ENCODE peak calls at places on chromosomes 11 and 22, in six cellular contexts. One of them, this sample, is unnamed.

GRCh38 chr11:64447717-64448598 is 89.0 kb downstream of the RPS6KA4 start:
- DNase-seq in neural crest cell: no peak
- DNase-seq in CD4-positive, alpha-beta T cell: no peak
- DNase-seq in pancreas: peak
- DNase-seq in IMR-90: peak
- DNase-seq in fibroblast of pulmonary artery: peak
- DNase-seq in this sample: no peak

GRCh38 chr22:21796863-21797262 is 61.3 kb upstream of the YPEL1 start:
- DNase-seq in CD4-positive, alpha-beta T cell: no peak
- DNase-seq in fibroblast of pulmonary artery: no peak
- DNase-seq in IMR-90: no peak
- DNase-seq in neural crest cell: no peak
- DNase-seq in pancreas: peak
- DNase-seq in this sample: no peak

GRCh38 chr22:39457047-39457545 is 284 bp downstream of the MGAT3 start:
- DNase-seq in IMR-90: no peak
- DNase-seq in neural crest cell: no peak
- DNase-seq in CD4-positive, alpha-beta T cell: no peak
- DNase-seq in pancreas: no peak
- DNase-seq in fibroblast of pulmonary artery: no peak
- DNase-seq in this sample: no peak

GRCh38 chr11:107563702-107564101 is 1.8 kb downstream of the ALKBH8 start:
- DNase-seq in IMR-90: peak
- DNase-seq in fibroblast of pulmonary artery: peak
- DNase-seq in pancreas: peak
- DNase-seq in neural crest cell: peak
- DNase-seq in CD4-positive, alpha-beta T cell: peak
- DNase-seq in this sample: peak

GRCh38 chr22:37213941-37214340 is 1.7 kb upstream of the SSTR3 start:
- DNase-seq in CD4-positive, alpha-beta T cell: no peak
- DNase-seq in IMR-90: no peak
- DNase-seq in fibroblast of pulmonary artery: no peak
- DNase-seq in pancreas: no peak
- DNase-seq in neural crest cell: no peak
- DNase-seq in this sample: no peak

GRCh38 chr11:75298191-75298590 is 53.3 kb downstream of the ARRB1 start:
- DNase-seq in IMR-90: no peak
- DNase-seq in neural crest cell: no peak
- DNase-seq in fibroblast of pulmonary artery: no peak
- DNase-seq in CD4-positive, alpha-beta T cell: no peak
- DNase-seq in pancreas: no peak
- DNase-seq in this sample: no peak

GRCh38 chr11:104134760-104135159 is 29.2 kb downstream of the PDGFD start:
- DNase-seq in neural crest cell: no peak
- DNase-seq in pancreas: no peak
- DNase-seq in fibroblast of pulmonary artery: peak
- DNase-seq in CD4-positive, alpha-beta T cell: no peak
- DNase-seq in IMR-90: peak
- DNase-seq in this sample: peak

GRCh38 chr11:107801641-107802040 is 56.9 kb downstream of the SLC35F2 start:
- DNase-seq in CD4-positive, alpha-beta T cell: no peak
- DNase-seq in IMR-90: no peak
- DNase-seq in fibroblast of pulmonary artery: no peak
- DNase-seq in neural crest cell: no peak
- DNase-seq in pancreas: no peak
- DNase-seq in this sample: no peak

GRCh38 chr22:43789452-43789851 is 22.7 kb downstream of the EFCAB6 start:
- DNase-seq in neural crest cell: no peak
- DNase-seq in pancreas: peak
- DNase-seq in fibroblast of pulmonary artery: peak
- DNase-seq in CD4-positive, alpha-beta T cell: no peak
- DNase-seq in IMR-90: peak
- DNase-seq in this sample: peak

GRCh38 chr11:11366793-11367192 is 13.7 kb upstream of the CSNK2A3 start:
- DNase-seq in pancreas: no peak
- DNase-seq in neural crest cell: no peak
- DNase-seq in IMR-90: peak
- DNase-seq in fibroblast of pulmonary artery: peak
- DNase-seq in CD4-positive, alpha-beta T cell: no peak
- DNase-seq in this sample: peak

GRCh38 chr11:11363674-11364073 is 10.6 kb upstream of the CSNK2A3 start:
- DNase-seq in pancreas: no peak
- DNase-seq in neural crest cell: no peak
- DNase-seq in fibroblast of pulmonary artery: no peak
- DNase-seq in CD4-positive, alpha-beta T cell: no peak
- DNase-seq in IMR-90: no peak
- DNase-seq in this sample: no peak
- TF ChIP-seq CTCF in pancreas: no peak
- TF ChIP-seq CTCF in neural crest cell: no peak
- TF ChIP-seq CTCF in fibroblast of pulmonary artery: no peak
- TF ChIP-seq CTCF in CD4-positive, alpha-beta T cell: no peak
- TF ChIP-seq CTCF in IMR-90: no peak
- TF ChIP-seq CTCF in this sample: no peak

DNA sequence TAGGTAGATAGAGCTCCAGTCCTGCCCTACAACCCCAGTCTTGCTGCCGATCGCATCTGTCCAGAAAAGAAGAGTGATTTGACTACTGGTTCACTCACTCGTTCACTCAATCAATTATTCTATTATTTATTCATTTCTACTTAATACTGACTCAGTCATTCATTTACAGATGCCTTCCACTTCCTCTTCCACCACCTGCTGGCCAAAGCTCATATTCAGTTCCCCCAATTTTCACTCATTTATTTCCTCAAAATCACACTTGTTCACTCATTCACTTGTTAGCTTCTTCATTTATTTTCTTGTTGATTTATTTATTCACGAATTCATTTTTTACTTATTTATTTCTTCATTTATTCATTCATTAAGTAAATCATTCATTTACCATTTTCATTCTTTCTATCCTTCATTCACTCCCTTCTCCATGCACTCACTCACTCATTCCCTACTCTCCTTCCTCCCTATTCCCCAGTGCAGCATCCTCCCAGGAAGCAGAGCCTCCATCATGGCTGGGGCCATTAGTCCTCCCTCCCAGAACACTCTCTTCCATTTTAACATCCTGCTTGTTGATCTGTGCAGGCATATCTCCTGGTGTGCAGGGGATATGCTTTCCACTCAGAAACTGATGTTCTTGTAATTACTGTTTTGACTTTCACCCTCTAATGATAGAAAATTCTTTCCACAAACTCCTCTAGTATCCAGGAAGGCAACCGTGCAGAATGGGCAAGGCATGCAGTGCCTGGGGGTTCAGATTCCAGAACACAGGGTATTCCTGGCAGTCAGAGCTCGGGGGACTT is 281.0 kb downstream of the TENM4 start:
- DNase-seq in IMR-90: no peak
- DNase-seq in neural crest cell: no peak
- DNase-seq in CD4-positive, alpha-beta T cell: no peak
- DNase-seq in pancreas: no peak
- DNase-seq in fibroblast of pulmonary artery: peak
- DNase-seq in this sample: peak
- TF ChIP-seq CTCF in IMR-90: peak
- TF ChIP-seq CTCF in neural crest cell: peak
- TF ChIP-seq CTCF in CD4-positive, alpha-beta T cell: no peak
- TF ChIP-seq CTCF in pancreas: no peak
- TF ChIP-seq CTCF in fibroblast of pulmonary artery: peak
- TF ChIP-seq CTCF in this sample: peak

GRCh38 chr11:65774525-65775306 is 6.1 kb downstream of the AP5B1 start:
- DNase-seq in neural crest cell: no peak
- DNase-seq in pancreas: no peak
- DNase-seq in IMR-90: no peak
- DNase-seq in fibroblast of pulmonary artery: no peak
- DNase-seq in CD4-positive, alpha-beta T cell: no peak
- DNase-seq in this sample: no peak
- TF ChIP-seq CTCF in neural crest cell: no peak
- TF ChIP-seq CTCF in pancreas: no peak
- TF ChIP-seq CTCF in IMR-90: no peak
- TF ChIP-seq CTCF in fibroblast of pulmonary artery: no peak
- TF ChIP-seq CTCF in CD4-positive, alpha-beta T cell: no peak
- TF ChIP-seq CTCF in this sample: no peak

GRCh38 chr11:86244063-86244521 is 461 bp upstream of the EED start:
- DNase-seq in IMR-90: peak
- DNase-seq in pancreas: peak
- DNase-seq in fibroblast of pulmonary artery: peak
- DNase-seq in CD4-positive, alpha-beta T cell: peak
- DNase-seq in neural crest cell: no peak
- DNase-seq in this sample: peak

GRCh38 chr11:86247608-86248007 is 3.1 kb downstream of the EED start:
- DNase-seq in IMR-90: no peak
- DNase-seq in fibroblast of pulmonary artery: no peak
- DNase-seq in CD4-positive, alpha-beta T cell: no peak
- DNase-seq in neural crest cell: no peak
- DNase-seq in pancreas: no peak
- DNase-seq in this sample: peak

GRCh38 chr11:86245369-86246292 is 1.1 kb downstream of the EED start:
- DNase-seq in pancreas: peak
- DNase-seq in fibroblast of pulmonary artery: peak
- DNase-seq in neural crest cell: peak
- DNase-seq in IMR-90: peak
- DNase-seq in CD4-positive, alpha-beta T cell: no peak
- DNase-seq in this sample: peak

GRCh38 chr11:86244522-86245368 is at the start of gene EED:
- DNase-seq in CD4-positive, alpha-beta T cell: peak
- DNase-seq in pancreas: peak
- DNase-seq in neural crest cell: peak
- DNase-seq in fibroblast of pulmonary artery: peak
- DNase-seq in IMR-90: peak
- DNase-seq in this sample: peak

GRCh38 chr11:86246293-86246675 is 1.7 kb downstream of the EED start:
- DNase-seq in CD4-positive, alpha-beta T cell: no peak
- DNase-seq in fibroblast of pulmonary artery: no peak
- DNase-seq in neural crest cell: no peak
- DNase-seq in pancreas: no peak
- DNase-seq in IMR-90: no peak
- DNase-seq in this sample: no peak
- TF ChIP-seq CTCF in CD4-positive, alpha-beta T cell: no peak
- TF ChIP-seq CTCF in fibroblast of pulmonary artery: no peak
- TF ChIP-seq CTCF in neural crest cell: no peak
- TF ChIP-seq CTCF in pancreas: no peak
- TF ChIP-seq CTCF in IMR-90: no peak
- TF ChIP-seq CTCF in this sample: no peak

DNA sequence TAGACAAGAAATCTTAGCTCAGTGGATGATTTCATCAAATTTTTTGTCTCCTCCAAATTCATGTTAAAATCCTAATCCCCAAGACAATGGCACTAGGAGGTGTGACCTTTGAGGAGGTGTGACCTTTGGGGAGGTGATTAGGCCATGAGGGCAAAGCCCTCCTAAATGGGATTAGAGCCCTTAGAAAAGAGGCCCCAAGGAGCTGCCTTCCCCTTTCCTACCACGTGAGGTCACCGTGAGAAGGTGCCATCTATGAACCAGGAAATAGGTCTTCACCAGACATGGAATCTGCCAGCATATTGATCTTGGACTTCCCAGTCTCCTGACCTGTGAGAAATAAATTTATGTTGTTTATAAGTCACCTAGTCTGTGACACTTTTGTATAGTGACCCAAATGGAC is 138.7 kb downstream of the TRIM29 start:
- DNase-seq in CD4-positive, alpha-beta T cell: no peak
- DNase-seq in pancreas: no peak
- DNase-seq in fibroblast of pulmonary artery: no peak
- DNase-seq in neural crest cell: no peak
- DNase-seq in IMR-90: no peak
- DNase-seq in this sample: peak
- TF ChIP-seq CTCF in CD4-positive, alpha-beta T cell: no peak
- TF ChIP-seq CTCF in pancreas: no peak
- TF ChIP-seq CTCF in fibroblast of pulmonary artery: no peak
- TF ChIP-seq CTCF in neural crest cell: peak
- TF ChIP-seq CTCF in IMR-90: no peak
- TF ChIP-seq CTCF in this sample: peak

GRCh38 chr11:58618215-58618614 is 4.2 kb upstream of the CNTF start:
- DNase-seq in CD4-positive, alpha-beta T cell: peak
- DNase-seq in neural crest cell: no peak
- DNase-seq in pancreas: no peak
- DNase-seq in fibroblast of pulmonary artery: no peak
- DNase-seq in IMR-90: no peak
- DNase-seq in this sample: no peak
- TF ChIP-seq CTCF in CD4-positive, alpha-beta T cell: no peak
- TF ChIP-seq CTCF in neural crest cell: no peak
- TF ChIP-seq CTCF in pancreas: no peak
- TF ChIP-seq CTCF in fibroblast of pulmonary artery: no peak
- TF ChIP-seq CTCF in IMR-90: peak
- TF ChIP-seq CTCF in this sample: no peak